ENCODE peak calls at places on chromosome 11, in five cellular contexts. W is stimulated activated CD8-positive, alpha-beta memory T cell treated with anti-CD3 and anti-CD28 coated beads, Interleukin-4, amount 100 ng/mL, for 24 hours; C is stimulated activated CD4-positive, alpha-beta T cell treated with anti-CD3 and anti-CD28 coated beads, Interleukin-12 subunit alpha, Interleukin-12 subunit beta, amount 100 ng/mL, for 48 hours; B is Right ventricle myocardium superior; U is natural killer cell treated with Interleukin-12 subunit alpha and Interleukin-12 subunit beta and Interleukin-15 and Interleukin-18, amount 100 ng/mL, for 72 hours. K is an unnamed sample.

GRCh38 chr11:36513965-36514364 is 3.9 kb upstream of the TRAF6 start:
- DNase-seq in W (no peak), B (no peak), C (no peak), U (no peak), K (no peak)

GRCh38 chr11:98003606-98004371 is 1017.0 kb upstream of the CNTN5 start:
- DNase-seq in U (no peak), W (no peak), C (no peak), B (no peak), K (no peak)

GRCh38 chr11:57597461-57597892 is at the start of gene SERPING1:
- DNase-seq in B (peak), U (no peak), C (no peak), W (no peak), K (no peak)

GRCh38 chr11:130442728-130443127 is 5.7 kb upstream of the ADAMTS15 start:
- DNase-seq in B (no peak), W (no peak), U (peak), C (no peak), K (no peak)

GRCh38 chr11:125443767-125444311 is 52.2 kb downstream of the FEZ1 start:
- DNase-seq in C (no peak), W (no peak), U (no peak), B (no peak), K (no peak)

GRCh38 chr11:64163951-64164350 is 2.0 kb downstream of the MACROD1 start:
- DNase-seq in B (no peak), U (no peak), W (no peak), C (no peak), K (no peak)

GRCh38 chr11:69465236-69466000 is 16.0 kb upstream of the LINC01488 start:
- DNase-seq in W (no peak), B (peak), C (no peak), U (no peak), K (no peak)

GRCh38 chr11:119739975-119740374 is 11.0 kb upstream of the NECTIN1 start:
- DNase-seq in U (no peak), W (no peak), B (no peak), C (no peak), K (no peak)

GRCh38 chr11:88552377-88553029 is 215.0 kb upstream of the CTSC start:
- DNase-seq in B (peak), C (peak), U (peak), W (peak), K (no peak)

GRCh38 chr11:68053117-68053516 is 14.3 kb downstream of the TCIRG1 start:
- DNase-seq in W (no peak), U (no peak), C (no peak), B (no peak), K (no peak)

GRCh38 chr11:15180212-15180814 is 65.6 kb downstream of the INSC start:
- DNase-seq in C (no peak), B (no peak), U (no peak), W (no peak), K (no peak)

GRCh38 chr11:113014262-113014661 is 53.0 kb downstream of the NCAM1 start:
- DNase-seq in U (no peak), W (no peak), B (no peak), C (no peak), K (no peak)

GRCh38 chr11:267491-267994 is 10.7 kb upstream of the NLRP6 start:
- DNase-seq in W (no peak), B (peak), C (no peak), U (peak), K (no peak)

GRCh38 chr11:49995559-49995958 is 13.2 kb upstream of the OR4C12 start:
- DNase-seq in B (no peak), W (no peak), C (peak), U (no peak), K (peak)

GRCh38 chr11:15141381-15141780 is 26.7 kb downstream of the INSC start:
- DNase-seq in C (no peak), U (no peak), W (no peak), B (no peak), K (no peak)

GRCh38 chr11:79121351-79121750 is 319.5 kb downstream of the TENM4 start:
- DNase-seq in W (no peak), C (no peak), U (no peak), B (no peak), K (no peak)

GRCh38 chr11:68773521-68774187 is 22.3 kb upstream of the TESMIN start:
- DNase-seq in C (no peak), W (no peak), U (no peak), B (no peak), K (no peak)

GRCh38 chr11:69563306-69563705 is 77.7 kb upstream of the CCND1 start:
- DNase-seq in B (no peak), W (no peak), C (no peak), U (no peak), K (no peak)

K was measured in non-pigmented ciliary epithelial cell.